ENCODE peak calls at places on chromosomes 11 and 22, in eight cellular contexts. P, E, O, T, S, I, Z and Q are unnamed samples.

GRCh38 chr11:132941024-132941646 is 591.2 kb downstream of the OPCML start:
- DNase-seq in P (no peak), E (peak), O (peak), T (no peak), S (no peak), I (peak), Z (peak), Q (peak)

GRCh38 chr22:19878461-19879247 is 24.0 kb upstream of the GNB1L start:
- DNase-seq in P (no peak), E (no peak), O (no peak), T (peak), S (no peak), I (no peak), Z (no peak), Q (no peak)

GRCh38 chr11:9838229-9838628 is 174.4 kb downstream of the SWAP70 start:
- DNase-seq in P (no peak), E (no peak), O (no peak), T (no peak), S (no peak), I (no peak), Z (no peak), Q (no peak)

GRCh38 chr11:125167954-125168821 is 3.6 kb downstream of the PKNOX2 start:
- DNase-seq in P (peak), E (no peak), O (no peak), T (no peak), S (no peak), I (no peak), Z (no peak), Q (peak)

GRCh38 chr11:1303973-1304372 is 5.5 kb downstream of the TOLLIP start:
- DNase-seq in P (no peak), E (no peak), O (no peak), T (no peak), S (no peak), I (no peak), Z (no peak), Q (no peak)

GRCh38 chr11:77249427-77249826 is 52.1 kb downstream of the GDPD4 start:
- DNase-seq in P (no peak), E (no peak), O (no peak), T (no peak), S (no peak), I (no peak), Z (no peak), Q (peak)

GRCh38 chr11:128420943-128421342 is 166.4 kb downstream of the ETS1 start:
- DNase-seq in P (peak), E (no peak), O (peak), T (no peak), S (no peak), I (peak), Z (no peak), Q (peak)

GRCh38 chr11:9260182-9261146 is 4.7 kb downstream of the DENND5A start:
- DNase-seq in P (no peak), E (no peak), O (no peak), T (no peak), S (no peak), I (no peak), Z (no peak), Q (no peak)

GRCh38 chr11:838441-839279 is 3.7 kb downstream of the POLR2L start:
- DNase-seq in P (no peak), E (no peak), O (no peak), T (no peak), S (no peak), I (no peak), Z (no peak), Q (no peak)

GRCh38 chr22:31305194-31305593 is 12.9 kb upstream of the PIK3IP1 start:
- DNase-seq in P (no peak), E (no peak), O (no peak), T (no peak), S (no peak), I (no peak), Z (no peak), Q (no peak)

GRCh38 chr22:29256606-29257325 is 11.0 kb downstream of the RHBDD3 start:
- DNase-seq in P (no peak), E (no peak), O (no peak), T (no peak), S (no peak), I (no peak), Z (no peak), Q (no peak)